ENCODE peak calls at places on chromosomes 13 and 19, in six cellular contexts. One of them, this sample, is unnamed.

GRCh38 chr19:5479958-5480357 is 24.7 kb downstream of the ZNRF4 start:
- DNase-seq in H7: peak
- DNase-seq in aorta: no peak
- DNase-seq in heart left ventricle: no peak
- DNase-seq in bronchial epithelial cell: no peak
- DNase-seq in astrocyte of the spinal cord: no peak
- DNase-seq in this sample: no peak

GRCh38 chr13:114115796-114116195 is 16.6 kb downstream of the RASA3 start:
- DNase-seq in H7: no peak
- DNase-seq in aorta: peak
- DNase-seq in heart left ventricle: no peak
- DNase-seq in bronchial epithelial cell: no peak
- DNase-seq in astrocyte of the spinal cord: no peak
- DNase-seq in this sample: no peak

GRCh38 chr13:49443327-49443688 is 556 bp downstream of the CAB39L start:
- DNase-seq in H7: peak
- DNase-seq in aorta: no peak
- DNase-seq in heart left ventricle: no peak
- DNase-seq in bronchial epithelial cell: no peak
- DNase-seq in astrocyte of the spinal cord: no peak
- DNase-seq in this sample: no peak

GRCh38 chr13:46172531-46172991 is 9.4 kb downstream of the LCP1 start:
- DNase-seq in H7: no peak
- DNase-seq in aorta: no peak
- DNase-seq in heart left ventricle: no peak
- DNase-seq in bronchial epithelial cell: no peak
- DNase-seq in astrocyte of the spinal cord: no peak
- DNase-seq in this sample: no peak

GRCh38 chr13:45584816-45585215 is 30.7 kb downstream of the ERICH6B start:
- DNase-seq in H7: peak
- DNase-seq in aorta: no peak
- DNase-seq in heart left ventricle: no peak
- DNase-seq in bronchial epithelial cell: peak
- DNase-seq in astrocyte of the spinal cord: no peak
- DNase-seq in this sample: no peak

GRCh38 chr13:32212420-32212819 is 102.7 kb downstream of the ZAR1L start:
- DNase-seq in H7: no peak
- DNase-seq in aorta: no peak
- DNase-seq in heart left ventricle: no peak
- DNase-seq in bronchial epithelial cell: no peak
- DNase-seq in astrocyte of the spinal cord: peak
- DNase-seq in this sample: no peak

GRCh38 chr19:10420444-10421239 is at the start of gene PDE4A:
- DNase-seq in H7: peak
- DNase-seq in aorta: no peak
- DNase-seq in heart left ventricle: peak
- DNase-seq in bronchial epithelial cell: no peak
- DNase-seq in astrocyte of the spinal cord: no peak
- DNase-seq in this sample: no peak

GRCh38 chr13:77184455-77184854 is 142.4 kb downstream of the MYCBP2 start:
- DNase-seq in H7: no peak
- DNase-seq in aorta: no peak
- DNase-seq in heart left ventricle: no peak
- DNase-seq in bronchial epithelial cell: peak
- DNase-seq in astrocyte of the spinal cord: no peak
- DNase-seq in this sample: no peak

GRCh38 chr13:39385621-39386231 is 217.3 kb downstream of the LHFPL6 start:
- DNase-seq in H7: peak
- DNase-seq in aorta: no peak
- DNase-seq in heart left ventricle: no peak
- DNase-seq in bronchial epithelial cell: no peak
- DNase-seq in astrocyte of the spinal cord: peak
- DNase-seq in this sample: no peak

GRCh38 chr13:57087006-57087405 is 53.7 kb upstream of the PRR20A start:
- DNase-seq in H7: no peak
- DNase-seq in aorta: no peak
- DNase-seq in heart left ventricle: no peak
- DNase-seq in bronchial epithelial cell: no peak
- DNase-seq in astrocyte of the spinal cord: no peak
- DNase-seq in this sample: no peak

GRCh38 chr13:91399189-91400093 is 1.0 kb downstream of the GPC5 start:
- DNase-seq in H7: peak
- DNase-seq in aorta: no peak
- DNase-seq in heart left ventricle: no peak
- DNase-seq in bronchial epithelial cell: no peak
- DNase-seq in astrocyte of the spinal cord: no peak
- DNase-seq in this sample: no peak

GRCh38 chr19:14728595-14728994 is 38.7 kb downstream of the ZNF333 start:
- DNase-seq in H7: no peak
- DNase-seq in aorta: no peak
- DNase-seq in heart left ventricle: no peak
- DNase-seq in bronchial epithelial cell: no peak
- DNase-seq in astrocyte of the spinal cord: no peak
- DNase-seq in this sample: no peak

GRCh38 chr13:113146750-113147149 is 11.7 kb upstream of the PROZ start:
- DNase-seq in H7: peak
- DNase-seq in aorta: no peak
- DNase-seq in heart left ventricle: no peak
- DNase-seq in bronchial epithelial cell: no peak
- DNase-seq in astrocyte of the spinal cord: no peak
- DNase-seq in this sample: peak

GRCh38 chr19:5470264-5470671 is 15.1 kb downstream of the ZNRF4 start:
- DNase-seq in H7: no peak
- DNase-seq in aorta: no peak
- DNase-seq in heart left ventricle: no peak
- DNase-seq in bronchial epithelial cell: peak
- DNase-seq in astrocyte of the spinal cord: no peak
- DNase-seq in this sample: no peak

GRCh38 chr13:93045836-93046235 is 180.8 kb upstream of the GPC6 start:
- DNase-seq in H7: no peak
- DNase-seq in aorta: no peak
- DNase-seq in heart left ventricle: no peak
- DNase-seq in bronchial epithelial cell: no peak
- DNase-seq in astrocyte of the spinal cord: peak
- DNase-seq in this sample: no peak

GRCh38 chr13:94783489-94783888 is 71.1 kb upstream of the SOX21 start:
- DNase-seq in H7: no peak
- DNase-seq in aorta: no peak
- DNase-seq in heart left ventricle: no peak
- DNase-seq in bronchial epithelial cell: no peak
- DNase-seq in astrocyte of the spinal cord: no peak
- DNase-seq in this sample: no peak

GRCh38 chr19:14480695-14481069 is 5.5 kb upstream of the PTGER1 start:
- DNase-seq in H7: peak
- DNase-seq in aorta: no peak
- DNase-seq in heart left ventricle: no peak
- DNase-seq in bronchial epithelial cell: no peak
- DNase-seq in astrocyte of the spinal cord: peak
- DNase-seq in this sample: no peak

GRCh38 chr13:74005320-74006154 is 128.7 kb downstream of the KLF12 start:
- DNase-seq in H7: no peak
- DNase-seq in aorta: no peak
- DNase-seq in heart left ventricle: no peak
- DNase-seq in bronchial epithelial cell: no peak
- DNase-seq in astrocyte of the spinal cord: no peak
- DNase-seq in this sample: no peak

GRCh38 chr13:22749626-22750025 is 431.2 kb upstream of the SGCG start:
- DNase-seq in H7: no peak
- DNase-seq in aorta: no peak
- DNase-seq in heart left ventricle: no peak
- DNase-seq in bronchial epithelial cell: no peak
- DNase-seq in astrocyte of the spinal cord: no peak
- DNase-seq in this sample: no peak

GRCh38 chr19:10270616-10271394 is at the start of gene ICAM1:
- DNase-seq in H7: peak
- DNase-seq in aorta: peak
- DNase-seq in heart left ventricle: peak
- DNase-seq in bronchial epithelial cell: peak
- DNase-seq in astrocyte of the spinal cord: peak
- DNase-seq in this sample: no peak

GRCh38 chr19:33029746-33030303 is 34.9 kb downstream of the RHPN2 start:
- DNase-seq in H7: no peak
- DNase-seq in aorta: no peak
- DNase-seq in heart left ventricle: no peak
- DNase-seq in bronchial epithelial cell: no peak
- DNase-seq in astrocyte of the spinal cord: no peak
- DNase-seq in this sample: no peak

GRCh38 chr13:101955764-101956163 is 446.1 kb downstream of the FGF14 start:
- DNase-seq in H7: no peak
- DNase-seq in aorta: no peak
- DNase-seq in heart left ventricle: no peak
- DNase-seq in bronchial epithelial cell: no peak
- DNase-seq in astrocyte of the spinal cord: no peak
- DNase-seq in this sample: no peak

GRCh38 chr13:113880651-113881611 is 17.1 kb upstream of the GAS6 start:
- DNase-seq in H7: no peak
- DNase-seq in aorta: no peak
- DNase-seq in heart left ventricle: no peak
- DNase-seq in bronchial epithelial cell: peak
- DNase-seq in astrocyte of the spinal cord: no peak
- DNase-seq in this sample: no peak

GRCh38 chr13:100721885-100722512 is 47.4 kb upstream of the TMTC4 start:
- DNase-seq in H7: peak
- DNase-seq in aorta: no peak
- DNase-seq in heart left ventricle: no peak
- DNase-seq in bronchial epithelial cell: peak
- DNase-seq in astrocyte of the spinal cord: peak
- DNase-seq in this sample: no peak

GRCh38 chr19:48271531-48272151 is 1.8 kb downstream of the ZNF114 start:
- DNase-seq in H7: peak
- DNase-seq in aorta: peak
- DNase-seq in heart left ventricle: peak
- DNase-seq in bronchial epithelial cell: no peak
- DNase-seq in astrocyte of the spinal cord: peak
- DNase-seq in this sample: no peak
- H3K4me3 ChIP-seq in H7: peak
- H3K4me3 ChIP-seq in aorta: peak
- H3K4me3 ChIP-seq in heart left ventricle: peak
- H3K4me3 ChIP-seq in bronchial epithelial cell: peak
- H3K4me3 ChIP-seq in astrocyte of the spinal cord: peak
- H3K4me3 ChIP-seq in this sample: peak

DNA sequence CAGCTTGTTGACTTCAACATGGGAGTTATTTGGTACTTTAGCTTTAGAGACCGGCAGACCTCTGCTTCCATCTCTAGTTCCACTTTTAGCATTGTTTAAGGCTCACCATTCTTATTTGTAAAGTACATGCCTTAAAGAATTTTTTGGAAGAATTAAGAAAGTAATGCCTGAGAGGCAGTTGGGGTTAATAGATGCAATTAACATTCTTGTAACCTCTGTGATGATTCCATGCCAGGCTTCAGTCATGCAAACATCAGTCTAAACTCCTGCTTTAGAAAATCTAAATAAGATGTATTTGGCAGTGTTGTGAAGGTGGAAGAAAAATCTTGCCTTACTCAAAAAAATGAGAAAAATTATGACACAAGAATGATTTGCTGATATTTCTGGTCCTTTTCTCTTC is 79.9 kb upstream of the UBAC2 start:
- DNase-seq in H7: no peak
- DNase-seq in aorta: no peak
- DNase-seq in heart left ventricle: no peak
- DNase-seq in bronchial epithelial cell: no peak
- DNase-seq in astrocyte of the spinal cord: no peak
- DNase-seq in this sample: no peak
- H3K4me3 ChIP-seq in H7: no peak
- H3K4me3 ChIP-seq in aorta: no peak
- H3K4me3 ChIP-seq in heart left ventricle: no peak
- H3K4me3 ChIP-seq in bronchial epithelial cell: no peak
- H3K4me3 ChIP-seq in astrocyte of the spinal cord: no peak
- H3K4me3 ChIP-seq in this sample: no peak

DNA sequence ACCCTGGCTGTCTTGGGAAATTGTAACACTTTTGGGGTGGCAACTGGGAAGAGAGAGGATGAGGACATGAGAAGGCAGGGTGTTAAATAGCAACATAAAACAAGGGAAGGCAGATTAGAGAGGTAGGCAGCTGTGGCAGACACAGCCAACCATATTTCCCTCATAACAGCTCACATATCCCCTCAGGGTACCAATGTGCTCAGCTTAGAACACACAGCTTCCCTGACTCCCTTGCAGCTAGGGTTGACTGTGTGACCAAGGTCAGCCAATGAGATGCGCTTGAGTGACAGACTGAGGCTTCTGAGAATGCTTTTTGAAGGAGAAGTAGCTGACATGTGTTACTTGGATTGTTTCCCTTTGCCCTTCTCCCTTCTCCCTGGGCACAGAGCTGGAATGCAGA is 28.8 kb upstream of the SPATA13 start:
- DNase-seq in H7: no peak
- DNase-seq in aorta: no peak
- DNase-seq in heart left ventricle: no peak
- DNase-seq in bronchial epithelial cell: no peak
- DNase-seq in astrocyte of the spinal cord: no peak
- DNase-seq in this sample: no peak
- H3K4me3 ChIP-seq in H7: no peak
- H3K4me3 ChIP-seq in aorta: no peak
- H3K4me3 ChIP-seq in heart left ventricle: no peak
- H3K4me3 ChIP-seq in bronchial epithelial cell: no peak
- H3K4me3 ChIP-seq in astrocyte of the spinal cord: no peak
- H3K4me3 ChIP-seq in this sample: no peak

DNA sequence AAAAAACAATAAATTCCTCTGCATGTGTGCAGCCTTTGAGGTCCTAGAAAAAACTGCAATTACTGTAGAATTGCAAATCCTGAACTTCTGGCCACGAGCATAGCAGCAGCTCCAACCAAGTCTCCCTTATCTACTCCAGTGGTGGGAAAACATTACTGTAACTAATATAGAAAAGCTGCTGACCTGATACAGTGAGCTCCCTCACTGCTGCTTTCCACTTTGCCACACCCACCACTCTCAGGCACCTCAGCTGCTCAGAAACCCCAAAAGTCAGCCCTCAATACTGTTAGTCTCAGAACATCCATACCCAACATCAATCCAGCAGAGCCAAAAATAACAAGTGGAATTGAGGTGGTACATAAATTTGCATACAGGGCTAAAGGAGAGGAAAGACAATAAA is 192.5 kb downstream of the POU4F1 start:
- DNase-seq in H7: no peak
- DNase-seq in aorta: no peak
- DNase-seq in heart left ventricle: no peak
- DNase-seq in bronchial epithelial cell: no peak
- DNase-seq in astrocyte of the spinal cord: no peak
- DNase-seq in this sample: no peak
- H3K4me3 ChIP-seq in H7: no peak
- H3K4me3 ChIP-seq in aorta: no peak
- H3K4me3 ChIP-seq in heart left ventricle: no peak
- H3K4me3 ChIP-seq in bronchial epithelial cell: no peak
- H3K4me3 ChIP-seq in astrocyte of the spinal cord: no peak
- H3K4me3 ChIP-seq in this sample: no peak

This sample was measured in coronary artery.